ENCODE peak calls at places on chromosomes 1 and 21, in four cellular contexts. O is stimulated activated CD4-positive, alpha-beta T cell treated with anti-CD3 and anti-CD28 coated beads, Interleukin-2, amount 100 ng/mL, for 48 hours; I is esophagus muscularis mucosa; B is NCI-H2029. F is an unnamed sample.

GRCh38 chr1:198123146-198123545 is 33.7 kb upstream of the NEK7 start:
- DNase-seq in O (no peak), B (no peak), I (no peak), F (no peak)

GRCh38 chr1:209353097-209353496 is 230.4 kb upstream of the CAMK1G start:
- DNase-seq in I (peak; percentile 42), O (no peak), B (no peak), F (no peak)

GRCh38 chr21:28635541-28635940 is 357.1 kb downstream of the LTN1 start:
- DNase-seq in O (no peak), B (no peak), I (no peak), F (no peak)

GRCh38 chr1:205172729-205173366 is 38.7 kb downstream of the DSTYK start:
- DNase-seq in I (no peak), B (no peak), O (no peak), F (no peak)

GRCh38 chr1:56968878-56969495 is 3.2 kb upstream of the C8B start:
- DNase-seq in O (no peak), I (no peak), B (no peak), F (no peak)

GRCh38 chr1:36085686-36086526 is 2.0 kb downstream of the TEKT2 start:
- DNase-seq in I (no peak), B (no peak), O (no peak), F (peak; percentile 75)

GRCh38 chr1:59880735-59881134 is 45.8 kb downstream of the CYP2J2 start:
- DNase-seq in I (no peak), O (no peak), B (no peak), F (no peak)

GRCh38 chr1:151196292-151196800 is 2.0 kb upstream of the PIP5K1A start:
- DNase-seq in O (peak; percentile 17), I (no peak), B (peak; percentile 72), F (no peak)

GRCh38 chr1:2346691-2347408 is 44.5 kb downstream of the MORN1 start:
- DNase-seq in O (no peak), B (no peak), I (no peak), F (no peak)

GRCh38 chr1:201584510-201584991 is 45.6 kb downstream of the NAV1 start:
- DNase-seq in B (no peak), I (no peak), O (no peak), F (no peak)

GRCh38 chr1:155322571-155322952 is 1.9 kb downstream of the RUSC1 start:
- DNase-seq in I (no peak), O (no peak), B (no peak), F (no peak)

GRCh38 chr1:222390181-222390580 is 157.7 kb downstream of the HHIPL2 start:
- DNase-seq in B (no peak), I (no peak), O (no peak), F (no peak)

GRCh38 chr1:58013237-58013636 is 533.3 kb downstream of the OMA1 start:
- DNase-seq in B (no peak), O (no peak), I (no peak), F (no peak)

GRCh38 chr1:248757784-248758195 is 2.2 kb upstream of the LYPD8 start:
- DNase-seq in I (peak; percentile 29), B (no peak), O (no peak), F (peak; percentile 42)

GRCh38 chr1:1827456-1827855 is 49.2 kb upstream of the NADK start:
- DNase-seq in I (no peak), B (no peak), O (no peak), F (no peak)

GRCh38 chr1:64986903-64987871 is 20.8 kb upstream of the JAK1 start:
- DNase-seq in B (no peak), O (no peak), I (no peak), F (peak; percentile 57)

GRCh38 chr1:56638248-56638647 is 6.9 kb upstream of the PRKAA2 start:
- DNase-seq in I (no peak), O (no peak), B (no peak), F (no peak)

GRCh38 chr1:102942324-102942723 is 166.0 kb downstream of the COL11A1 start:
- DNase-seq in O (no peak), B (no peak), I (no peak), F (no peak)

GRCh38 chr1:40746344-40747090 is 37.1 kb upstream of the KCNQ4 start:
- DNase-seq in B (no peak), I (no peak), O (no peak), F (no peak)

GRCh38 chr1:236039736-236040670 is 24.9 kb downstream of the NID1 start:
- DNase-seq in I (no peak), O (no peak), B (peak; percentile 28), F (no peak)

GRCh38 chr1:10843697-10844096 is 47.3 kb upstream of the CASZ1 start:
- DNase-seq in I (no peak), O (no peak), B (no peak), F (no peak)

GRCh38 chr1:29310616-29311180 is 74.4 kb downstream of the PTPRU start:
- DNase-seq in B (no peak), I (no peak), O (no peak), F (no peak)

GRCh38 chr1:210298936-210299335 is 29.8 kb upstream of the HHAT start:
- DNase-seq in B (no peak), I (no peak), O (no peak), F (no peak)

GRCh38 chr21:45153358-45154318 is 79.3 kb downstream of the ADARB1 start:
- DNase-seq in B (no peak), I (peak; percentile 55), O (no peak), F (no peak)

GRCh38 chr1:153220606-153221303 is 3.4 kb downstream of the PRR9 start:
- DNase-seq in O (no peak), I (no peak), B (no peak), F (no peak)

GRCh38 chr1:67575861-67576260 is 109.1 kb upstream of the GADD45A start:
- DNase-seq in I (no peak), O (no peak), B (no peak), F (no peak)

GRCh38 chr1:247370786-247371732 is 39.4 kb upstream of the ZNF496 start:
- DNase-seq in I (no peak), B (no peak), O (no peak), F (no peak)

GRCh38 chr1:186404454-186405051 is 28.9 kb downstream of the ODR4 start:
- DNase-seq in I (no peak), B (peak; percentile 20), O (no peak), F (no peak)

GRCh38 chr1:67009792-67010191 is 44.2 kb downstream of the SLC35D1 start:
- DNase-seq in B (no peak), O (no peak), I (no peak), F (no peak)